ENCODE peak calls at places on chromosomes 12 and 14, in ten cellular contexts. B is foreskin melanocyte; U is GOT3; I is hypothalamus; Q is HS-5; E is T follicular helper cell; V is M059J; P is stimulated activated CD8-positive, alpha-beta memory T cell treated with anti-CD3 and anti-CD28 coated beads, Interleukin-15, amount 100 ng/mL, for 24 hours; K is right atrium auricular region; C is CD8-positive, alpha-beta T cell. F is an unnamed sample.

GRCh38 chr14:104289485-104289884 is 151.1 kb downstream of the KIF26A start:
- DNase-seq in P (no peak), B (no peak), Q (no peak), K (no peak), E (no peak), V (no peak), C (no peak), I (no peak), U (no peak), F (no peak)

GRCh38 chr14:100234511-100234910 is 4.4 kb upstream of the YY1 start:
- DNase-seq in I (no peak), V (no peak), U (no peak), E (no peak), K (no peak), P (no peak), B (no peak), C (no peak), Q (no peak), F (no peak)

GRCh38 chr12:95943231-95943842 is at the start of gene AMDHD1:
- DNase-seq in U (no peak), E (peak; percentile 39), B (peak; percentile 44), V (peak; percentile 50), K (no peak), I (peak; percentile 38), Q (no peak), P (peak; percentile 27), C (peak; percentile 64), F (peak; percentile 47)

GRCh38 chr12:124155711-124156110 is 139.2 kb upstream of the RFLNA start:
- DNase-seq in E (no peak), V (no peak), B (no peak), Q (no peak), C (no peak), P (no peak), U (no peak), K (no peak), I (no peak), F (no peak)

GRCh38 chr12:130838284-130838950 is 633 bp downstream of the STX2 start:
- DNase-seq in E (no peak), Q (no peak), K (no peak), U (no peak), B (no peak), P (no peak), C (peak; percentile 27), V (peak; percentile 31), I (no peak), F (peak; percentile 18)

GRCh38 chr12:69671597-69671996 is 27.5 kb downstream of the BEST3 start:
- DNase-seq in I (no peak), V (no peak), Q (no peak), P (no peak), C (no peak), K (no peak), U (no peak), B (no peak), E (no peak), F (no peak)

GRCh38 chr12:32273063-32273521 is 126.3 kb upstream of the FGD4 start:
- DNase-seq in B (no peak), I (no peak), U (no peak), C (no peak), Q (no peak), K (no peak), E (no peak), V (no peak), P (no peak), F (no peak)

GRCh38 chr14:88179725-88180124 is 143.3 kb downstream of the KCNK10 start:
- DNase-seq in I (no peak), C (no peak), Q (no peak), K (no peak), U (no peak), V (no peak), B (no peak), P (no peak), E (no peak), F (no peak)

GRCh38 chr12:71174146-71174545 is 16.3 kb upstream of the TSPAN8 start:
- DNase-seq in Q (no peak), U (no peak), B (no peak), C (no peak), E (no peak), P (no peak), K (no peak), I (no peak), V (no peak), F (no peak)

GRCh38 chr12:31000751-31001150 is 72.9 kb upstream of the DDX11 start:
- DNase-seq in E (no peak), Q (no peak), V (peak; percentile 84), B (no peak), I (no peak), K (no peak), U (no peak), C (no peak), P (no peak), F (no peak)

GRCh38 chr12:121189061-121189886 is 20.7 kb upstream of the P2RX4 start:
- DNase-seq in U (no peak), C (no peak), K (no peak), Q (no peak), B (no peak), P (no peak), E (no peak), I (no peak), V (peak; percentile 27), F (no peak)

GRCh38 chr14:52263190-52263589 is 4.3 kb upstream of the PTGDR start:
- DNase-seq in B (no peak), I (no peak), K (no peak), V (no peak), Q (no peak), E (no peak), C (no peak), P (no peak), U (no peak), F (no peak)

GRCh38 chr14:35399083-35399807 is 5.3 kb downstream of the NFKBIA start:
- DNase-seq in Q (no peak), E (no peak), U (no peak), K (no peak), P (no peak), V (no peak), B (no peak), C (no peak), I (no peak), F (no peak)

GRCh38 chr14:92461891-92462290 is 51.7 kb upstream of the RIN3 start:
- DNase-seq in E (no peak), K (peak; percentile 43), U (no peak), Q (no peak), P (no peak), C (no peak), B (no peak), V (no peak), I (no peak), F (no peak)

GRCh38 chr12:64006211-64006610 is 161.7 kb downstream of the SRGAP1 start:
- DNase-seq in B (peak; percentile 35), K (no peak), Q (no peak), U (no peak), E (no peak), C (no peak), V (peak; percentile 65), P (no peak), I (no peak), F (no peak)

GRCh38 chr14:26594756-26595545 is 2.9 kb downstream of the NOVA1 start:
- DNase-seq in B (no peak), I (no peak), K (no peak), P (no peak), U (no peak), Q (no peak), V (no peak), E (no peak), C (no peak), F (no peak)

GRCh38 chr12:24473097-24473496 is 475.8 kb downstream of the BCAT1 start:
- DNase-seq in U (no peak), E (no peak), Q (no peak), C (no peak), K (no peak), P (no peak), B (no peak), I (no peak), V (no peak), F (no peak)

GRCh38 chr12:32108829-32109228 is 2.2 kb downstream of the BICD1 start:
- DNase-seq in I (no peak), B (no peak), E (no peak), K (no peak), C (no peak), V (no peak), Q (no peak), U (no peak), P (no peak), F (no peak)

GRCh38 chr12:101773560-101774206 is 34.4 kb upstream of the SYCP3 start:
- DNase-seq in K (peak; percentile 72), E (peak; percentile 51), U (no peak), Q (no peak), I (peak; percentile 29), V (peak; percentile 61), C (peak; percentile 61), B (peak; percentile 64), P (no peak), F (peak; percentile 82)

GRCh38 chr12:24730461-24730896 is 218.4 kb downstream of the BCAT1 start:
- DNase-seq in U (no peak), E (no peak), I (no peak), K (no peak), P (no peak), Q (no peak), B (no peak), C (no peak), V (no peak), F (no peak)

GRCh38 chr12:78226763-78227162 is 396.1 kb downstream of the NAV3 start:
- DNase-seq in Q (no peak), K (no peak), P (no peak), V (no peak), U (no peak), B (no peak), I (no peak), C (no peak), E (no peak), F (no peak)

GRCh38 chr14:100203146-100203545 is 35.8 kb upstream of the YY1 start:
- DNase-seq in I (no peak), U (no peak), B (peak; percentile 64), P (no peak), C (no peak), Q (no peak), V (no peak), K (no peak), E (no peak), F (peak; percentile 95)

GRCh38 chr12:100499416-100499815 is 25.8 kb downstream of the NR1H4 start:
- DNase-seq in I (no peak), C (no peak), K (no peak), E (no peak), Q (no peak), P (no peak), V (no peak), U (no peak), B (no peak), F (no peak)

GRCh38 chr12:951166-951565 is 1.7 kb upstream of the RAD52 start:
- DNase-seq in E (no peak), U (no peak), I (no peak), V (no peak), P (no peak), Q (no peak), C (no peak), K (no peak), B (no peak), F (no peak)

GRCh38 chr12:40921563-40922163 is 229.4 kb downstream of the CNTN1 start:
- DNase-seq in C (no peak), U (no peak), B (peak; percentile 14), E (no peak), Q (no peak), P (no peak), K (no peak), V (no peak), I (no peak), F (peak; percentile 54)

GRCh38 chr12:84857809-84858208 is 54.8 kb downstream of the SLC6A15 start:
- DNase-seq in I (no peak), E (no peak), K (no peak), B (no peak), U (no peak), Q (no peak), C (no peak), P (no peak), V (no peak), F (no peak)

GRCh38 chr14:89402363-89402762 is 14.7 kb downstream of the FOXN3 start:
- DNase-seq in E (no peak), U (no peak), I (no peak), K (no peak), Q (no peak), B (no peak), C (no peak), V (no peak), P (no peak), F (no peak)

GRCh38 chr14:101507306-101508150 is 53.8 kb upstream of the DIO3 start:
- DNase-seq in Q (no peak), P (no peak), I (peak; percentile 64), B (no peak), E (no peak), K (peak; percentile 57), C (no peak), U (no peak), V (no peak), F (no peak)

F was measured in SK-MEL-5.